ENCODE peak calls at places on chromosomes 13 and 19, in eight cellular contexts. R is MCF 10A; M is uterus; N is CD8-positive, alpha-beta T cell; O is mesothelial cell of epicardium; K is left ventricle myocardium inferior; Q is Peyer's patch; Y is B cell. L is an unnamed sample.

GRCh38 chr13:29507356-29507755 is 88.1 kb downstream of the SLC7A1 start:
- DNase-seq in R (no peak), M (no peak), N (no peak), O (no peak), K (no peak), Q (no peak), Y (no peak), L (no peak)

GRCh38 chr13:39422845-39423565 is 180.0 kb downstream of the LHFPL6 start:
- DNase-seq in R (peak), M (no peak), N (no peak), O (no peak), K (no peak), Q (no peak), Y (no peak), L (no peak)

GRCh38 chr13:64471916-64472315 is 2758.2 kb downstream of the PCDH9 start:
- DNase-seq in R (peak), M (no peak), N (no peak), O (no peak), K (no peak), Q (no peak), Y (no peak), L (no peak)

GRCh38 chr19:11035441-11036377 is 53.6 kb upstream of the LDLR start:
- DNase-seq in R (peak), M (peak), N (peak), O (peak), K (peak), Q (peak), Y (peak), L (no peak)

GRCh38 chr19:35309481-35310279 is 17.7 kb downstream of the MAG start:
- DNase-seq in R (no peak), M (no peak), N (no peak), O (peak), K (no peak), Q (no peak), Y (no peak), L (no peak)

GRCh38 chr19:49554701-49555181 is 25.6 kb downstream of the NOSIP start:
- DNase-seq in R (no peak), M (peak), N (peak), O (no peak), K (no peak), Q (no peak), Y (no peak), L (no peak)

GRCh38 chr13:100269837-100270236 is 180.9 kb downstream of the PCCA start:
- DNase-seq in R (peak), M (peak), N (no peak), O (no peak), K (peak), Q (no peak), Y (no peak), L (no peak)

GRCh38 chr13:99982021-99982740 is 597 bp downstream of the ZIC2 start:
- DNase-seq in R (peak), M (no peak), N (peak), O (peak), K (no peak), Q (peak), Y (no peak), L (no peak)

GRCh38 chr19:55482128-55482961 is 2.6 kb upstream of the NAT14 start:
- DNase-seq in R (no peak), M (no peak), N (no peak), O (no peak), K (no peak), Q (no peak), Y (no peak), L (no peak)

GRCh38 chr19:35236638-35237400 is 8.3 kb upstream of the FAM187B start:
- DNase-seq in R (peak), M (no peak), N (peak), O (no peak), K (no peak), Q (no peak), Y (peak), L (no peak)

GRCh38 chr19:49599378-49600298 is 8.7 kb downstream of the PRR12 start:
- DNase-seq in R (no peak), M (no peak), N (no peak), O (no peak), K (no peak), Q (no peak), Y (no peak), L (no peak)

GRCh38 chr13:103044054-103044453 is 22.2 kb downstream of the SLC10A2 start:
- DNase-seq in R (no peak), M (no peak), N (no peak), O (no peak), K (no peak), Q (no peak), Y (no peak), L (no peak)

GRCh38 chr19:16851031-16851712 is 22.0 kb downstream of the SIN3B start:
- DNase-seq in R (no peak), M (no peak), N (no peak), O (no peak), K (no peak), Q (no peak), Y (no peak), L (peak)

GRCh38 chr13:77507931-77508776 is 27.4 kb upstream of the SCEL start:
- DNase-seq in R (peak), M (no peak), N (no peak), O (no peak), K (no peak), Q (no peak), Y (no peak), L (no peak)

GRCh38 chr19:45769054-45769782 is at the start of gene SIX5:
- DNase-seq in R (peak), M (peak), N (peak), O (peak), K (peak), Q (peak), Y (peak), L (peak)

GRCh38 chr19:37998801-37999308 is 91.8 kb downstream of the SIPA1L3 start:
- DNase-seq in R (no peak), M (no peak), N (no peak), O (no peak), K (no peak), Q (no peak), Y (no peak), L (no peak)

GRCh38 chr13:20667857-20668256 is 35.6 kb upstream of the IL17D start:
- DNase-seq in R (no peak), M (no peak), N (no peak), O (no peak), K (no peak), Q (no peak), Y (no peak), L (no peak)

GRCh38 chr19:46303702-46304397 is 7.0 kb downstream of the HIF3A start:
- DNase-seq in R (no peak), M (peak), N (no peak), O (peak), K (peak), Q (peak), Y (no peak), L (no peak)

GRCh38 chr13:112931028-112931934 is 37.7 kb upstream of the MCF2L start:
- DNase-seq in R (peak), M (no peak), N (no peak), O (peak), K (no peak), Q (peak), Y (no peak), L (no peak)

GRCh38 chr13:60351326-60351725 is 45.7 kb upstream of the TDRD3 start:
- DNase-seq in R (peak), M (no peak), N (no peak), O (no peak), K (no peak), Q (no peak), Y (no peak), L (no peak)

GRCh38 chr13:96810104-96810503 is 184.2 kb downstream of the OXGR1 start:
- DNase-seq in R (no peak), M (no peak), N (no peak), O (no peak), K (no peak), Q (peak), Y (no peak), L (no peak)

GRCh38 chr19:46660008-46660517 is 919 bp downstream of the DACT3 start:
- DNase-seq in R (no peak), M (peak), N (no peak), O (no peak), K (peak), Q (no peak), Y (no peak), L (no peak)

GRCh38 chr13:45257638-45258338 is 56.9 kb upstream of the KCTD4 start:
- DNase-seq in R (no peak), M (no peak), N (no peak), O (no peak), K (no peak), Q (no peak), Y (no peak), L (no peak)
- TF ChIP-seq CTCF in R (no peak), M (no peak), N (no peak), O (no peak), K (no peak), Q (no peak), Y (no peak), L (no peak)

GRCh38 chr19:8087876-8088275 is 35.3 kb downstream of the CCL25 start:
- DNase-seq in R (no peak), M (no peak), N (no peak), O (no peak), K (no peak), Q (no peak), Y (no peak), L (no peak)
- TF ChIP-seq CTCF in R (no peak), M (no peak), N (no peak), O (no peak), K (no peak), Q (no peak), Y (no peak), L (no peak)

GRCh38 chr19:15159251-15159650 is 41.5 kb downstream of the NOTCH3 start:
- DNase-seq in R (no peak), M (no peak), N (no peak), O (no peak), K (no peak), Q (no peak), Y (no peak), L (no peak)

GRCh38 chr19:15156391-15156790 is 44.4 kb downstream of the NOTCH3 start:
- DNase-seq in R (no peak), M (no peak), N (no peak), O (no peak), K (no peak), Q (no peak), Y (no peak), L (no peak)

GRCh38 chr19:15149704-15150103 is 42.5 kb downstream of the SYDE1 start:
- DNase-seq in R (no peak), M (no peak), N (no peak), O (no peak), K (no peak), Q (no peak), Y (no peak), L (no peak)

GRCh38 chr19:15155296-15155695 is 45.5 kb downstream of the NOTCH3 start:
- DNase-seq in R (no peak), M (no peak), N (no peak), O (no peak), K (no peak), Q (no peak), Y (no peak), L (no peak)

DNA sequence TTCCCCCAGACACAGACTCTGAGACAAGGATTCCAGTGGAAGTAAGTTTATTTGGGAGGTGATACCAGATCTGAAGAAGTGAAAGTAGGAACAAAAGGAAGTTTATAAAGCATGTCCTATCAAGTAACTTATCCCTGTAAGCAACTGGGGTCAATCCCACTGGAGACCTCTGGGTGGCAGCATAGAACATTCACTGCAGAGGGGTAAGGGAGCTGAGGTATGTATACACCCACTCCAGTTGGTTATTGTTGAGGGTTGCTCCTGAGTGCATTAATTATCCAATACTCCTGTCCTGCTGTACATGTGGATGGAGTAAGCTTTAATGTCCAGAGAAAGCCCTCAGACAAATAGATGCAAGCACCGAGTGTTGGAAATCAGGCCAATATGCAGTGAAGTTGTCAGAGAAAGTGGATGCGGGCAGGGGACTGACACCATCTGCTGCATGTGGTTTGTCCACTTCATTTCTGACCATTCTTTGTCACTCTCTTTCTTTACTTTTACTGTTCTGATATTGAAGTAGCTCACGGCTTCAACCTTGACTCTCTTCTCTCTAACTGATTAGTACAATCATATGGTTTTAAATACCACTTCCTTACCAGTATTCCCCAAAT is 46.7 kb downstream of the NOTCH3 start:
- DNase-seq in R (peak), M (no peak), N (no peak), O (no peak), K (no peak), Q (no peak), Y (no peak), L (no peak)
- TF ChIP-seq CTCF in R (peak), M (no peak), N (peak), O (peak), K (peak), Q (peak), Y (peak), L (peak)

DNA sequence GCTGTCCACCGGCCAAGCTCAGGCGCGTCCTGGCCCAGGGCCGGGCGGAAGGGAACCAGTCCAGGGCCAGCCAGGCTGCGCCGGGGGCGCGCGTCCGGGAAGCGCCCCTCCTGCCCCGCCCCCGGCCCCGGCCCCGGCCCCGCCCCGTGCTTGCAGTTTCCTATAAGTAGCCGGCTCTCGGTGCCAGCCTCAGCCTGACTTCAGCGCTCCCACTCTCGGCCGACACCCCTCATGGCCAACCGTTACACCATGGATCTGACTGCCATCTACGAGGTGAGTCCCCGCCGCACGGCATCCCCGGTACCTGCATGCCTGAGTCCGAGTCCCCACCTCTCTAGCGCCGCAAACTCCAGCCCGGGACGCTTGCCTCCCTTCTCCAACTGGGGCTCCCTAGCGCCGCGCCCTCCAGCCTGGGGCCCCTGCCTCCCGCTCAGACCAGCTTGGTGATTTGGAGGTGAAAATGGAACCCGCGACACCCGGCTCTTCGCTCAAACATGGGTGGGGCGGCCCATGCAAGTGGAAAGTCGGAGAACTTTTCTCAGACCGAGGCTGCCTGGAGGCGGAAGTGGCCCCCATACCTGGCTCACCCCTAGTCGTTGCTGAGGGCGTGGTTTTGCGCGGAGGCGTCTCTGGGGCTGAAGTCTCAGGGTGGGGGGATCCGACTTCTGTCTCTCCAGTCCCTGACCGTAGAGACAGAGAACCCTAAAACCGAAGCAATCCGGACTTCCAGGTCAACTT is at the start of gene ZFP36:
- DNase-seq in R (peak), M (peak), N (peak), O (peak), K (peak), Q (peak), Y (peak), L (no peak)
- TF ChIP-seq CTCF in R (no peak), M (no peak), N (no peak), O (no peak), K (no peak), Q (no peak), Y (no peak), L (peak)

DNA sequence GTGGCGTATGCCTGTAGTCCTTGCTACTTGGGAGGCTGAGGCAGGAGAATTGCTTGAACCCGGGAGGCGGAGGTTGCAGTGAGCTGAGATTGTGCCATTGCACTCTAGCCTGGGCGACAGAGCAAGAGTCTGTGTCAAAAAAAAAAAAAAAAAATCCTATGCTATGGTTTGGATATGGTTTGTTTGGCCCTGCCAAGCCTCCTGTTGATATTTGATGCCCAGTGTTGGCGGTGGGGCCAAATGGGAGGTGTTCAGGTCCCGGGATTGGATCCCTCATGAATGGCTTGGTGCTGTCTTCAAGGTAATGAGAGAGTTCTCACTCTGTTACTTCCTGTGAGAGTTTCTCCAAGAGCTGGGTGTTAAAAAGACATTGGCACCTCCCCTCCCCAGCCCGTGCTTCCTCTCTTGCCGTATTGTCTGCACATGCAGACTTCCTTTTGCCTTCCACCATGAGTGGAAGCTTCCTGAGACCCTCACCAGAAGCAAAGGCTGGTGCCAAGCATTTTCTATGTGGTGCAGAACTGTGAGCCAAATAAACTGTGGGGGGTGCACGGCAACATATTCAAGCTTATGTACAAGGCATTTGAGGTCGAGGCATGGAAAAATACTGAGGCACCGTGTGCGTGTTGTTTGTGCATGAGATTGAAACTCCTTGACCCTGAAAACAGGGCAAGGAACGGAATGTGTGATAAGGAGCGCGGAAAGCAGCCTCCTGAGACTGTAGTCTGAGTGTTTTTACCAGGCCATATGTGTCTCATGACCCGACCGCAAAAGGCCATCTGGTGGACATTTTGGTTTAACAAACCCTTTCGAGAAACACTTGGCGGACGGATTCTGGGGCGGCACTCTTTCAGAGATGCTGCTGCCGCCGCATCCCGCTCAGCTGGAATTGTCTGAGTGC is 7.3 kb downstream of the SIGLEC9 start:
- DNase-seq in R (no peak), M (no peak), N (peak), O (no peak), K (peak), Q (no peak), Y (no peak), L (no peak)
- TF ChIP-seq CTCF in R (no peak), M (no peak), N (no peak), O (no peak), K (peak), Q (no peak), Y (no peak), L (no peak)

GRCh38 chr13:83780201-83780600 is 102.1 kb downstream of the SLITRK1 start:
- DNase-seq in R (peak), M (no peak), N (no peak), O (no peak), K (no peak), Q (no peak), Y (no peak), L (no peak)
- TF ChIP-seq CTCF in R (peak), M (no peak), N (no peak), O (no peak), K (no peak), Q (no peak), Y (no peak), L (peak)

L was measured in chondrocyte.